ENCODE peak calls at places on chromosomes 1 and 21, in ten cellular contexts. A, Z, E, U, D, I, V, W, L and B are unnamed samples.

GRCh38 chr1:56550132-56550531 is 29.2 kb downstream of the PLPP3 start:
- DNase-seq in D (no peak), Z (no peak), W (no peak), A (no peak), L (no peak), I (no peak), V (no peak), E (no peak), U (no peak), B (no peak)

GRCh38 chr1:85584264-85584781 is 3.8 kb downstream of the CCN1 start:
- DNase-seq in W (peak), D (no peak), Z (no peak), L (no peak), E (no peak), I (no peak), A (no peak), U (peak), V (peak), B (no peak)

GRCh38 chr1:234544094-234544579 is 65.2 kb upstream of the TARBP1 start:
- DNase-seq in W (no peak), I (no peak), L (peak), D (peak), A (no peak), U (peak), V (peak), E (no peak), Z (no peak), B (no peak)

GRCh38 chr1:199273837-199274379 is 635.1 kb downstream of the PTPRC start:
- DNase-seq in Z (no peak), L (peak), V (peak), U (peak), D (no peak), I (no peak), W (peak), A (no peak), E (no peak), B (no peak)

GRCh38 chr1:240217398-240217797 is 125.7 kb downstream of the FMN2 start:
- DNase-seq in U (peak), A (no peak), I (no peak), Z (no peak), L (no peak), E (no peak), V (no peak), W (no peak), D (no peak), B (no peak)

GRCh38 chr1:209576798-209577197 is 6.7 kb upstream of the CAMK1G start:
- DNase-seq in A (peak), Z (peak), I (peak), E (no peak), L (peak), W (peak), U (peak), D (peak), V (peak), B (peak)

GRCh38 chr1:99005537-99005942 is 879 bp upstream of the PLPPR5 start:
- DNase-seq in U (no peak), D (no peak), A (no peak), E (no peak), L (no peak), Z (no peak), I (no peak), W (no peak), V (no peak), B (peak)

GRCh38 chr1:31666290-31666963 is 21.8 kb upstream of the PEF1 start:
- DNase-seq in U (peak), Z (peak), L (peak), D (no peak), E (no peak), W (peak), A (no peak), I (peak), V (peak), B (no peak)

GRCh38 chr1:234589854-234590620 is 19.9 kb downstream of the IRF2BP2 start:
- DNase-seq in D (no peak), I (no peak), Z (no peak), W (no peak), A (no peak), E (no peak), V (peak), L (no peak), U (peak), B (no peak)

GRCh38 chr1:101511501-101511900 is 274.7 kb downstream of the S1PR1 start:
- DNase-seq in E (no peak), W (no peak), V (no peak), I (no peak), L (no peak), U (no peak), Z (no peak), A (no peak), D (no peak), B (no peak)

GRCh38 chr1:228766788-228767187 is 31.5 kb downstream of the RHOU start:
- DNase-seq in D (no peak), V (no peak), W (no peak), I (no peak), Z (no peak), U (no peak), L (no peak), E (no peak), A (no peak), B (no peak)

GRCh38 chr1:201291917-201292316 is 8.6 kb downstream of the PKP1 start:
- DNase-seq in L (no peak), V (no peak), U (no peak), W (no peak), E (no peak), I (no peak), A (no peak), D (no peak), Z (no peak), B (no peak)

GRCh38 chr1:22641906-22642636 is 1.4 kb upstream of the C1QC start:
- DNase-seq in W (no peak), Z (no peak), E (no peak), D (peak), A (peak), L (peak), V (peak), I (peak), U (peak), B (peak)

GRCh38 chr1:238690415-238690814 is 696.0 kb upstream of the CHRM3 start:
- DNase-seq in A (no peak), L (no peak), Z (no peak), U (peak), D (no peak), W (no peak), E (no peak), V (peak), I (no peak), B (no peak)

GRCh38 chr1:150173161-150173585 is 23.5 kb downstream of the PLEKHO1 start:
- DNase-seq in D (no peak), I (no peak), L (no peak), U (no peak), Z (no peak), E (no peak), V (no peak), W (no peak), A (no peak), B (no peak)

GRCh38 chr1:23807453-23807852 is 6.9 kb upstream of the GALE start:
- DNase-seq in I (no peak), Z (no peak), V (no peak), L (no peak), A (no peak), U (no peak), D (no peak), W (no peak), E (no peak), B (no peak)

GRCh38 chr1:79847715-79848114 is 841.2 kb upstream of the ADGRL4 start:
- DNase-seq in D (no peak), E (no peak), I (no peak), U (no peak), Z (no peak), L (no peak), W (no peak), A (no peak), V (peak), B (no peak)

GRCh38 chr1:15354580-15354965 is 55.1 kb upstream of the EFHD2 start:
- DNase-seq in W (peak), E (no peak), V (peak), U (peak), Z (no peak), D (no peak), A (no peak), L (no peak), I (no peak), B (no peak)

GRCh38 chr1:91751281-91751680 is 134.7 kb downstream of the TGFBR3 start:
- DNase-seq in L (no peak), I (no peak), Z (no peak), W (no peak), U (peak), E (no peak), A (no peak), V (peak), D (no peak), B (no peak)

GRCh38 chr1:171841050-171841910 is at the start of gene DNM3:
- DNase-seq in V (peak), Z (no peak), D (peak), E (no peak), L (peak), W (no peak), I (peak), U (peak), A (peak), B (peak)

GRCh38 chr1:180643693-180644092 is 11.9 kb downstream of the XPR1 start:
- DNase-seq in A (no peak), W (no peak), Z (no peak), V (peak), D (no peak), I (no peak), L (no peak), E (no peak), U (peak), B (no peak)

GRCh38 chr1:96416111-96416595 is 305.4 kb upstream of the PTBP2 start:
- DNase-seq in V (peak), Z (peak), L (no peak), A (no peak), D (no peak), W (no peak), E (no peak), U (peak), I (no peak), B (no peak)

GRCh38 chr1:98421098-98421460 is 240.4 kb upstream of the SNX7 start:
- DNase-seq in V (no peak), Z (no peak), I (no peak), E (no peak), A (no peak), D (no peak), L (no peak), U (no peak), W (no peak), B (no peak)

DNA sequence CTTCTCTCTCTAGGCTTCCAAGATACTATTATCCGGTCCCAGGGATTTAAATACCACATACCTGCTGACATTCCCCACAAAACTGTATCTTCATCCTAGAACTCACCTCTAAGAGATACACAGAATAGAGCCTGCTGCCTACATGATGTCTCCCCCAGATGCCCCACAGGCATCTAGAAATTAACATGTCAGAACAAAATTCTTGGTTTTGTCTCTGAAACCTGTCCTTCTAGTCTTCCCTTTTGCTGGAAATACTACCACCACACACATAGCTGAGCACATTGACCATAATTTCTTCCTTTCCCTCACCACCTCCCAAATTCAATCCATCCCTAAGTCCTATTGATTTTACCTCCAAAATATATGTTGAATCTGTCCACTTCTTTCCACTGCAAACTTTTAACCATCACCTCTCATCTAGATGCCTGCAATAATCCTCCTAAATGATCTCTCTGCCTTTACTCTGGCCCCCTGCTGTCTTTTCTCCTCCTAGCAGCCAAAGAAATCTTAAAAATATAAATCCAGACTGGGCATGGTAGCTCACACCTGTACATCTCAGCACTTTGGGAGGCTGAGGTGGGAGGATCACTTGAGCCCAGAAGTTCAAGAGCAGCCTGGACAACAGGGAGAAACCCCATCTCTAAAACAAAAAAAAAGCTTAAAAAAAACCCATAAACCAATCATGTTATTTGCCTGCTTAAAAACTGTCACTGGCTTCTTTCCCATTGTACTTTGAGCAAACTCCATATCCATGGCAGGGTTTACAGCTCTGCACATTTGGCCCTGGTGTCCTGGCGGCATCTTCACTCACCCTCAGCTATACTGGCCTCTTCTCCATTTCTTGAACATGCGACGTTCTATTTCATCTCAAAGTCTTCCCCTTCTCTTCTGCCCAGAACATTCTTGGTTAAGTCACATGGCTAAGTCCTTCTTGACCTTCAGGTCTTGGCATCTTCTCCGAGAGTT is 6.2 kb upstream of the FAM76A start:
- DNase-seq in V (peak), D (no peak), A (no peak), U (peak), L (no peak), Z (no peak), W (no peak), I (no peak), E (no peak), B (no peak)
- TF ChIP-seq CTCF in V (peak), D (peak), A (no peak), U (peak), L (no peak), Z (peak), W (peak), I (no peak), E (peak), B (no peak)

DNA sequence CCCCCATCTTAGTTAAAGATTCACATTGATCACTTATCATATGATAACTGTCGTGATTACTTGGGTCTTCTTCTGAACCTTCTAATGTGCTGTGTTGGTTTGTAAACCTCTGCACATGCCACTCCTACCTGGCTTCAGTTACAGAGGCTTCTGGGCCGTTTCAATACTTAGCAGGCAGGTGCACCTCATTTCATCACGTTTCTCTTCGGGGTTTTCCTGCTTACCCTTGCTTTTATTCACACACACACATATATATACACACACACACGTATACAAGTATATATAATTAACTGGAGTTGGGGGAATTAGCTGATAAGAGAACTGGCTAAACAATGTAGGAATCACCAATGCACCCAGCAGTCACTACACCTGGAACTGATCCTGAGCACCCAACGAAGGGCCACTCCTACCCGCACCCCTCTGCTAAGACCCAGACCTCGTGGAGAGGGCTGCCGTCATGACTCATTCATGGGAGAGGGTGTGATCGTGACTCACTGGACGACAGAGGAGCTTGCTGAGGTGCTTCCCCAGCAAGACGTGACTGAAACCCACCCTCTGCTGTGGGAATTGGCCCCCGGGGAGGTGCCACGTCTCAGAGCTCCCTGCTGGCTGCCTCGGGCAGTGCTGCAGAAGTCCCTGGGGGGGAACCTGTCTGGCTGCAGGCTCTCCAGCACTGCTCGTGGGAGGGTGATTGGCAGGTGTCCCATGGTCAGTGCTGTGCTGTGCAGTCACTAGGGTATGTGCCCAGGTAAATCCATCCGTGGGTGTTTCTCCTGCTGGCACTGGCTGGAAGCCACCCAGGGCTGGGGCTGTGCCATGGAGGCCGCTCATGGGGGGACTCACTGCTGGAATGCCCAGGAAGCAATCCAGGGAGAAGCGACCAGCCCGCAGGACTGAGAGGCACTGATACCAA is 166.6 kb downstream of the DYRK1A start:
- DNase-seq in Z (peak), A (peak), U (peak), L (peak), V (peak), W (peak), I (no peak), E (peak), D (no peak), B (no peak)
- TF ChIP-seq CTCF in Z (peak), A (no peak), U (no peak), L (no peak), V (peak), W (no peak), I (no peak), E (peak), D (no peak), B (no peak)

GRCh38 chr1:197313713-197314112 is 45.7 kb downstream of the CRB1 start:
- DNase-seq in E (no peak), A (no peak), U (no peak), W (no peak), V (no peak), Z (no peak), I (no peak), D (no peak), L (no peak), B (no peak)

GRCh38 chr1:197312163-197312562 is 44.1 kb downstream of the CRB1 start:
- DNase-seq in Z (no peak), V (no peak), U (no peak), I (no peak), L (peak), D (no peak), A (no peak), W (peak), E (no peak), B (no peak)

GRCh38 chr1:197319631-197320030 is 51.6 kb downstream of the CRB1 start:
- DNase-seq in L (no peak), W (no peak), E (no peak), D (no peak), V (no peak), I (no peak), Z (no peak), A (no peak), U (no peak), B (no peak)

DNA sequence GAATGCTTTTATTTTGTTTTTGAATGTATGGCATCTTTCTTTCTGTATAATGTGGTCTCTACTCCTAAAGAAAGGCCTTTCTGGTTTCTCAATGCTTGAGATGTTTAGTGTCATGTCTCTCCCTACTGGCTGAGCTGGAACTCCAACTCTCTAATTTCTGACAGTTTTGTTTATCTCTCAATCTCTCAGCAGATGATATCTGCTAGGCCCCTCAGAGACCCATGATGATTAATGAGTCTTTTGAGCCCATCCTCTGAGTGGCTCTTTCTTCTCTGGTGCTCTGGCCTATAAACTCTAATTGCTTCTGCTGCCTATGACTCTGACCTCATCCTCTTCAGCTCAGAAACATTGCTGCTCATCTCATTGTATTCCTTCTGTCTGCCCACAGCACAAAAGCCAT is 46.6 kb downstream of the CRB1 start:
- DNase-seq in L (no peak), A (no peak), W (no peak), Z (no peak), U (no peak), E (no peak), D (no peak), I (no peak), V (no peak), B (no peak)
- TF ChIP-seq CTCF in L (no peak), A (no peak), W (no peak), Z (no peak), U (no peak), E (no peak), D (no peak), I (no peak), V (no peak), B (no peak)

DNA sequence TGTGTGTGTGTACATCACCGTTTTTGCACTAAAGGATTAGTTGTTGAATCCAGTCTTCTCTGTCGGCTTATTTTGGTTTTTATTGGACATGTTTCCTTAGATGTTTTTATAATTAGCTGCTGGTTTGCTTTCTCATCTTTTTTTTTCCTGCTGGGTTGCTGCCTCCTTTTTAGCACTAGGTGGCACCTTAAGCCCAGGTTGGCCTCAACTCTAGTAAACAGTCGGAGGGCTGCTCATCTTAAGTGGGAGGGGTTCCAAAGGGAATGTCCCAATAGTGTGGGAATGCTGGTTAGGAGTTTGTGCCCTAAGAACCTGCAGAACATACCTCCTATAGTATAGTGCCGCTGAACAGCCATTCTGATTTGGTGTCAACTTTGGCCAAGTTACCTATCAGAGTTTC is 570.1 kb upstream of the CXADR start:
- DNase-seq in W (no peak), L (peak), U (peak), Z (no peak), V (peak), A (no peak), D (no peak), I (no peak), E (no peak), B (peak)
- TF ChIP-seq CTCF in W (peak), L (peak), U (peak), Z (peak), V (peak), A (no peak), D (no peak), I (no peak), E (no peak), B (no peak)

GRCh38 chr1:109111386-109112055 is 2.4 kb upstream of the ELAPOR1 start:
- DNase-seq in A (no peak), L (no peak), E (no peak), I (no peak), D (no peak), U (no peak), W (peak), V (peak), Z (no peak), B (no peak)
- TF ChIP-seq CTCF in A (no peak), L (no peak), E (no peak), I (no peak), D (no peak), U (no peak), W (no peak), V (no peak), Z (no peak), B (no peak)

DNA sequence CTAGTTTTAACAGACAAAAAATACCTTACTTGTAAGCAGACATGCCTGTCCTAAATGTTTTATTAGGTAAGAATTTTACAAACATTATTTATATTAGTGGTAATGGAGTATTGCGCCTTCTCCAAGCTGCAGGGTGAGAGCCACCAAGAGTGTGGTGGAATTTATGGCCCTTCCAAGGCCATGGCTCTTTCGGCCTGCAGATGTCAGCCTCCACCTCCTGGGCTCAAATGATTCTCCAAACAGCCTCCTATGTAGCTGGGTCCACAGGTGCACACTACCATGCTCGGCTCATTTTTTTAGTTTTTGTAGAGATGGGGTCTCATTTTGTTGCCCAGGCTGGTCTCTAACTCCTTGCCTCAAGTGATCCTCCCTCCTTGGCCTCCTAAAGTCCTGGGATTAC is 56.3 kb downstream of the ITGB3BP start:
- DNase-seq in E (no peak), L (no peak), V (no peak), W (no peak), Z (no peak), A (no peak), U (no peak), I (no peak), D (no peak), B (no peak)
- TF ChIP-seq CTCF in E (peak), L (no peak), V (no peak), W (no peak), Z (peak), A (no peak), U (peak), I (no peak), D (no peak), B (no peak)

GRCh38 chr1:69700770-69701169 is 133.0 kb downstream of the LRRC7 start:
- DNase-seq in W (no peak), E (no peak), V (peak), I (no peak), A (no peak), Z (no peak), L (peak), U (peak), D (no peak), B (peak)
- TF ChIP-seq CTCF in W (peak), E (peak), V (peak), I (no peak), A (no peak), Z (peak), L (peak), U (peak), D (no peak), B (peak)